ENCODE peak calls at places on chromosomes 16 and 17, in nine cellular contexts. One of them, this sample, is unnamed.

GRCh38 chr16:11619327-11619851 is 32.7 kb upstream of the LITAF start:
- DNase-seq in stimulated activated CD4-positive, alpha-beta T cell treated with anti-CD3 and anti-CD28 coated beads, TNF-alpha, amount 100 ng/mL, for 48 hours: no peak
- DNase-seq in EL: no peak
- DNase-seq in fibroblast of pulmonary artery: no peak
- DNase-seq in naive B cell: no peak
- DNase-seq in GOT3: no peak
- DNase-seq in stimulated activated CD8-positive, alpha-beta memory T cell treated with anti-CD3 and anti-CD28 coated beads, Interleukin-12 subunit alpha, Interleukin-12 subunit beta, amount 100 ng/mL, for 4 hours: no peak
- DNase-seq in CD8-positive, alpha-beta memory T cell: peak; percentile 57
- DNase-seq in activated CD4-positive, alpha-beta T cell treated with anti-CD3 and anti-CD28 coated beads for 1 hour: no peak
- DNase-seq in this sample: no peak

GRCh38 chr16:11716330-11716729 is 26.3 kb downstream of the TXNDC11 start:
- DNase-seq in stimulated activated CD4-positive, alpha-beta T cell treated with anti-CD3 and anti-CD28 coated beads, TNF-alpha, amount 100 ng/mL, for 48 hours: no peak
- DNase-seq in EL: no peak
- DNase-seq in fibroblast of pulmonary artery: no peak
- DNase-seq in naive B cell: no peak
- DNase-seq in GOT3: no peak
- DNase-seq in stimulated activated CD8-positive, alpha-beta memory T cell treated with anti-CD3 and anti-CD28 coated beads, Interleukin-12 subunit alpha, Interleukin-12 subunit beta, amount 100 ng/mL, for 4 hours: no peak
- DNase-seq in CD8-positive, alpha-beta memory T cell: no peak
- DNase-seq in activated CD4-positive, alpha-beta T cell treated with anti-CD3 and anti-CD28 coated beads for 1 hour: no peak
- DNase-seq in this sample: no peak

GRCh38 chr17:45088741-45089140 is 27.6 kb downstream of the NMT1 start:
- DNase-seq in stimulated activated CD4-positive, alpha-beta T cell treated with anti-CD3 and anti-CD28 coated beads, TNF-alpha, amount 100 ng/mL, for 48 hours: no peak
- DNase-seq in EL: no peak
- DNase-seq in fibroblast of pulmonary artery: no peak
- DNase-seq in naive B cell: no peak
- DNase-seq in GOT3: no peak
- DNase-seq in stimulated activated CD8-positive, alpha-beta memory T cell treated with anti-CD3 and anti-CD28 coated beads, Interleukin-12 subunit alpha, Interleukin-12 subunit beta, amount 100 ng/mL, for 4 hours: no peak
- DNase-seq in CD8-positive, alpha-beta memory T cell: no peak
- DNase-seq in activated CD4-positive, alpha-beta T cell treated with anti-CD3 and anti-CD28 coated beads for 1 hour: no peak
- DNase-seq in this sample: no peak

GRCh38 chr17:7632492-7632894 is 2.6 kb downstream of the SHBG start:
- DNase-seq in stimulated activated CD4-positive, alpha-beta T cell treated with anti-CD3 and anti-CD28 coated beads, TNF-alpha, amount 100 ng/mL, for 48 hours: no peak
- DNase-seq in EL: peak; percentile 56
- DNase-seq in fibroblast of pulmonary artery: peak; percentile 73
- DNase-seq in naive B cell: no peak
- DNase-seq in GOT3: no peak
- DNase-seq in stimulated activated CD8-positive, alpha-beta memory T cell treated with anti-CD3 and anti-CD28 coated beads, Interleukin-12 subunit alpha, Interleukin-12 subunit beta, amount 100 ng/mL, for 4 hours: no peak
- DNase-seq in CD8-positive, alpha-beta memory T cell: no peak
- DNase-seq in activated CD4-positive, alpha-beta T cell treated with anti-CD3 and anti-CD28 coated beads for 1 hour: no peak
- DNase-seq in this sample: no peak

GRCh38 chr17:7486181-7486580 is 2.0 kb downstream of the POLR2A start:
- DNase-seq in stimulated activated CD4-positive, alpha-beta T cell treated with anti-CD3 and anti-CD28 coated beads, TNF-alpha, amount 100 ng/mL, for 48 hours: no peak
- DNase-seq in EL: peak; percentile 44
- DNase-seq in fibroblast of pulmonary artery: no peak
- DNase-seq in naive B cell: no peak
- DNase-seq in GOT3: no peak
- DNase-seq in stimulated activated CD8-positive, alpha-beta memory T cell treated with anti-CD3 and anti-CD28 coated beads, Interleukin-12 subunit alpha, Interleukin-12 subunit beta, amount 100 ng/mL, for 4 hours: no peak
- DNase-seq in CD8-positive, alpha-beta memory T cell: no peak
- DNase-seq in activated CD4-positive, alpha-beta T cell treated with anti-CD3 and anti-CD28 coated beads for 1 hour: no peak
- DNase-seq in this sample: no peak

GRCh38 chr16:67277294-67277998 is 1.9 kb upstream of the PLEKHG4 start:
- DNase-seq in stimulated activated CD4-positive, alpha-beta T cell treated with anti-CD3 and anti-CD28 coated beads, TNF-alpha, amount 100 ng/mL, for 48 hours: peak; percentile 28
- DNase-seq in EL: peak; percentile 99
- DNase-seq in fibroblast of pulmonary artery: peak; percentile 98
- DNase-seq in naive B cell: no peak
- DNase-seq in GOT3: peak; percentile 80
- DNase-seq in stimulated activated CD8-positive, alpha-beta memory T cell treated with anti-CD3 and anti-CD28 coated beads, Interleukin-12 subunit alpha, Interleukin-12 subunit beta, amount 100 ng/mL, for 4 hours: no peak
- DNase-seq in CD8-positive, alpha-beta memory T cell: no peak
- DNase-seq in activated CD4-positive, alpha-beta T cell treated with anti-CD3 and anti-CD28 coated beads for 1 hour: no peak
- DNase-seq in this sample: no peak

GRCh38 chr16:56858375-56858774 is 6.6 kb upstream of the SLC12A3 start:
- DNase-seq in stimulated activated CD4-positive, alpha-beta T cell treated with anti-CD3 and anti-CD28 coated beads, TNF-alpha, amount 100 ng/mL, for 48 hours: no peak
- DNase-seq in EL: no peak
- DNase-seq in fibroblast of pulmonary artery: no peak
- DNase-seq in naive B cell: no peak
- DNase-seq in GOT3: no peak
- DNase-seq in stimulated activated CD8-positive, alpha-beta memory T cell treated with anti-CD3 and anti-CD28 coated beads, Interleukin-12 subunit alpha, Interleukin-12 subunit beta, amount 100 ng/mL, for 4 hours: no peak
- DNase-seq in CD8-positive, alpha-beta memory T cell: no peak
- DNase-seq in activated CD4-positive, alpha-beta T cell treated with anti-CD3 and anti-CD28 coated beads for 1 hour: no peak
- DNase-seq in this sample: no peak

GRCh38 chr16:4653981-4654380 is 29.4 kb downstream of the MGRN1 start:
- DNase-seq in stimulated activated CD4-positive, alpha-beta T cell treated with anti-CD3 and anti-CD28 coated beads, TNF-alpha, amount 100 ng/mL, for 48 hours: no peak
- DNase-seq in EL: no peak
- DNase-seq in fibroblast of pulmonary artery: peak; percentile 6
- DNase-seq in naive B cell: no peak
- DNase-seq in GOT3: no peak
- DNase-seq in stimulated activated CD8-positive, alpha-beta memory T cell treated with anti-CD3 and anti-CD28 coated beads, Interleukin-12 subunit alpha, Interleukin-12 subunit beta, amount 100 ng/mL, for 4 hours: no peak
- DNase-seq in CD8-positive, alpha-beta memory T cell: no peak
- DNase-seq in activated CD4-positive, alpha-beta T cell treated with anti-CD3 and anti-CD28 coated beads for 1 hour: no peak
- DNase-seq in this sample: no peak

GRCh38 chr16:48365601-48366164 is 19.5 kb downstream of the SIAH1 start:
- DNase-seq in stimulated activated CD4-positive, alpha-beta T cell treated with anti-CD3 and anti-CD28 coated beads, TNF-alpha, amount 100 ng/mL, for 48 hours: peak; percentile 71
- DNase-seq in EL: peak; percentile 89
- DNase-seq in fibroblast of pulmonary artery: peak; percentile 86
- DNase-seq in naive B cell: peak; percentile 66
- DNase-seq in GOT3: peak; percentile 83
- DNase-seq in stimulated activated CD8-positive, alpha-beta memory T cell treated with anti-CD3 and anti-CD28 coated beads, Interleukin-12 subunit alpha, Interleukin-12 subunit beta, amount 100 ng/mL, for 4 hours: peak; percentile 67
- DNase-seq in CD8-positive, alpha-beta memory T cell: peak; percentile 74
- DNase-seq in activated CD4-positive, alpha-beta T cell treated with anti-CD3 and anti-CD28 coated beads for 1 hour: peak; percentile 68
- DNase-seq in this sample: peak; percentile 69

GRCh38 chr17:79948918-79949645 is 86.6 kb downstream of the TBC1D16 start:
- DNase-seq in stimulated activated CD4-positive, alpha-beta T cell treated with anti-CD3 and anti-CD28 coated beads, TNF-alpha, amount 100 ng/mL, for 48 hours: no peak
- DNase-seq in EL: no peak
- DNase-seq in fibroblast of pulmonary artery: no peak
- DNase-seq in naive B cell: no peak
- DNase-seq in GOT3: no peak
- DNase-seq in stimulated activated CD8-positive, alpha-beta memory T cell treated with anti-CD3 and anti-CD28 coated beads, Interleukin-12 subunit alpha, Interleukin-12 subunit beta, amount 100 ng/mL, for 4 hours: no peak
- DNase-seq in CD8-positive, alpha-beta memory T cell: no peak
- DNase-seq in activated CD4-positive, alpha-beta T cell treated with anti-CD3 and anti-CD28 coated beads for 1 hour: no peak
- DNase-seq in this sample: no peak

This sample was measured in memory B cell.